ENCODE peak calls at places on chromosomes 7 and 10, in eight cellular contexts. M, D, U, P, C, H, Z and I are unnamed samples.

GRCh38 chr10:19832624-19833507 is 16.6 kb downstream of the PLXDC2 start:
- DNase-seq in C (no peak), M (no peak), Z (no peak), D (peak), H (no peak), P (no peak), U (no peak), I (no peak)

GRCh38 chr10:87504307-87504666 is 406 bp upstream of the MINPP1 start:
- DNase-seq in Z (no peak), D (no peak), H (no peak), U (no peak), C (no peak), M (peak), P (no peak), I (no peak)

GRCh38 chr7:129652914-129653313 is 41.4 kb downstream of the NRF1 start:
- DNase-seq in C (no peak), U (no peak), D (no peak), H (no peak), Z (no peak), M (no peak), P (no peak), I (peak)

GRCh38 chr7:138753611-138754010 is 44.2 kb upstream of the TMEM213 start:
- DNase-seq in M (no peak), P (no peak), D (no peak), Z (no peak), H (no peak), U (no peak), C (no peak), I (peak)

GRCh38 chr7:51451751-51452465 is 135.3 kb upstream of the COBL start:
- DNase-seq in P (no peak), D (no peak), C (no peak), Z (no peak), H (no peak), U (no peak), M (no peak), I (no peak)

GRCh38 chr7:6252748-6253147 is 19.7 kb downstream of the CYTH3 start:
- DNase-seq in D (no peak), P (no peak), U (no peak), M (peak), C (no peak), Z (peak), H (no peak), I (no peak)

GRCh38 chr10:103736044-103736443 is 119.3 kb downstream of the SH3PXD2A start:
- DNase-seq in U (no peak), H (no peak), C (no peak), Z (no peak), M (no peak), P (no peak), D (no peak), I (no peak)

GRCh38 chr7:130009848-130010688 is 41.1 kb downstream of the ZC3HC1 start:
- DNase-seq in Z (peak), C (no peak), M (peak), P (no peak), H (peak), U (no peak), D (no peak), I (peak)

GRCh38 chr10:3668276-3668960 is 116.6 kb downstream of the KLF6 start:
- DNase-seq in P (no peak), H (peak), C (no peak), U (no peak), Z (peak), D (no peak), M (no peak), I (peak)

GRCh38 chr10:34813626-34814227 is 1.4 kb downstream of the PARD3 start:
- DNase-seq in H (peak), Z (peak), U (no peak), M (peak), P (no peak), D (no peak), C (no peak), I (no peak)

GRCh38 chr7:136033413-136034031 is 56.4 kb upstream of the MTPN start:
- DNase-seq in H (no peak), U (no peak), D (no peak), Z (no peak), C (no peak), M (no peak), P (no peak), I (peak)

GRCh38 chr10:131808370-131808930 is 92.4 kb upstream of the PPP2R2D start:
- DNase-seq in D (no peak), U (no peak), C (no peak), P (no peak), M (no peak), H (no peak), Z (no peak), I (no peak)

GRCh38 chr10:46090258-46090812 is 44.3 kb upstream of the MSMB start:
- DNase-seq in Z (no peak), H (no peak), P (no peak), U (no peak), D (no peak), M (no peak), C (no peak), I (no peak)

GRCh38 chr7:139691253-139691781 is 86.5 kb downstream of the HIPK2 start:
- DNase-seq in P (no peak), H (no peak), D (no peak), U (no peak), Z (no peak), M (peak), C (no peak), I (no peak)

GRCh38 chr7:151137841-151138540 is 29.5 kb downstream of the GBX1 start:
- DNase-seq in D (no peak), H (peak), P (no peak), C (no peak), Z (no peak), U (no peak), M (no peak), I (no peak)

GRCh38 chr10:25745976-25746375 is 188.1 kb upstream of the MYO3A start:
- DNase-seq in C (no peak), D (no peak), P (no peak), H (no peak), U (no peak), M (no peak), Z (no peak), I (no peak)

GRCh38 chr7:95493247-95493646 is 7.5 kb downstream of the ASB4 start:
- DNase-seq in Z (peak), D (no peak), P (no peak), M (no peak), H (no peak), C (no peak), U (no peak), I (no peak)

GRCh38 chr10:70381491-70382421 is 669 bp downstream of the LRRC20 start:
- DNase-seq in M (no peak), P (no peak), H (peak), C (peak), D (peak), Z (peak), U (no peak), I (peak)

GRCh38 chr10:74012480-74012879 is 14.6 kb downstream of the VCL start:
- DNase-seq in H (no peak), Z (no peak), M (no peak), P (no peak), C (no peak), U (no peak), D (peak), I (no peak)

GRCh38 chr7:100642534-100642907 is 1.2 kb upstream of the TFR2 start:
- DNase-seq in D (no peak), P (no peak), C (peak), U (no peak), H (peak), Z (no peak), M (no peak), I (peak)

GRCh38 chr7:79051915-79052314 is 401.6 kb downstream of the MAGI2 start:
- DNase-seq in C (no peak), D (no peak), U (no peak), H (no peak), M (no peak), Z (no peak), P (no peak), I (no peak)

GRCh38 chr10:29858352-29859267 is 200.8 kb downstream of the JCAD start:
- DNase-seq in Z (peak), C (no peak), U (no peak), P (no peak), D (peak), H (no peak), M (peak), I (peak)

GRCh38 chr7:101815826-101816488 is 1.5 kb upstream of the CUX1 start:
- DNase-seq in H (peak), U (no peak), D (peak), Z (peak), P (no peak), C (peak), M (peak), I (peak)

GRCh38 chr10:49396666-49396999 is 744 bp upstream of the DRGX start:
- DNase-seq in M (no peak), Z (no peak), C (no peak), P (no peak), H (no peak), U (no peak), D (no peak), I (no peak)